ENCODE peak calls at places on chromosomes 11 and 22, in five cellular contexts. One of them, this sample, is unnamed.

GRCh38 chr22:36156515-36157419 is 3.8 kb downstream of the APOL3 start:
- DNase-seq in substantia nigra: peak
- DNase-seq in MV-4-11: peak
- DNase-seq in NCI-H1694 treated with DMSO at 0.1 percent for 48 hours: no peak
- DNase-seq in left cardiac atrium: peak
- DNase-seq in this sample: no peak

GRCh38 chr11:133986545-133986944 is 29.8 kb upstream of the IGSF9B start:
- DNase-seq in substantia nigra: no peak
- DNase-seq in MV-4-11: no peak
- DNase-seq in NCI-H1694 treated with DMSO at 0.1 percent for 48 hours: no peak
- DNase-seq in left cardiac atrium: no peak
- DNase-seq in this sample: no peak

GRCh38 chr11:69563946-69564780 is 76.8 kb upstream of the CCND1 start:
- DNase-seq in substantia nigra: no peak
- DNase-seq in MV-4-11: no peak
- DNase-seq in NCI-H1694 treated with DMSO at 0.1 percent for 48 hours: no peak
- DNase-seq in left cardiac atrium: no peak
- DNase-seq in this sample: no peak

GRCh38 chr22:21697866-21698265 is 32.1 kb downstream of the PPIL2 start:
- DNase-seq in substantia nigra: no peak
- DNase-seq in MV-4-11: no peak
- DNase-seq in NCI-H1694 treated with DMSO at 0.1 percent for 48 hours: no peak
- DNase-seq in left cardiac atrium: no peak
- DNase-seq in this sample: no peak

GRCh38 chr11:18600915-18601569 is 1.5 kb downstream of the MISFA start:
- DNase-seq in substantia nigra: no peak
- DNase-seq in MV-4-11: no peak
- DNase-seq in NCI-H1694 treated with DMSO at 0.1 percent for 48 hours: no peak
- DNase-seq in left cardiac atrium: no peak
- DNase-seq in this sample: no peak

GRCh38 chr22:19430890-19431541 is 517 bp downstream of the HIRA start:
- DNase-seq in substantia nigra: peak
- DNase-seq in MV-4-11: no peak
- DNase-seq in NCI-H1694 treated with DMSO at 0.1 percent for 48 hours: no peak
- DNase-seq in left cardiac atrium: peak
- DNase-seq in this sample: no peak

GRCh38 chr11:77129841-77130756 is 2.1 kb downstream of the MYO7A start:
- DNase-seq in substantia nigra: no peak
- DNase-seq in MV-4-11: no peak
- DNase-seq in NCI-H1694 treated with DMSO at 0.1 percent for 48 hours: no peak
- DNase-seq in left cardiac atrium: no peak
- DNase-seq in this sample: no peak

GRCh38 chr11:2187267-2187707 is 15.7 kb upstream of the TH start:
- DNase-seq in substantia nigra: no peak
- DNase-seq in MV-4-11: no peak
- DNase-seq in NCI-H1694 treated with DMSO at 0.1 percent for 48 hours: no peak
- DNase-seq in left cardiac atrium: no peak
- DNase-seq in this sample: no peak

GRCh38 chr11:88301478-88302140 is 35.9 kb downstream of the CTSC start:
- DNase-seq in substantia nigra: no peak
- DNase-seq in MV-4-11: peak
- DNase-seq in NCI-H1694 treated with DMSO at 0.1 percent for 48 hours: no peak
- DNase-seq in left cardiac atrium: no peak
- DNase-seq in this sample: no peak

GRCh38 chr22:45709004-45709739 is 37.5 kb downstream of the ATXN10 start:
- DNase-seq in substantia nigra: no peak
- DNase-seq in MV-4-11: peak
- DNase-seq in NCI-H1694 treated with DMSO at 0.1 percent for 48 hours: no peak
- DNase-seq in left cardiac atrium: no peak
- DNase-seq in this sample: no peak

GRCh38 chr22:29029202-29030000 is 32.2 kb downstream of the C22orf31 start:
- DNase-seq in substantia nigra: no peak
- DNase-seq in MV-4-11: no peak
- DNase-seq in NCI-H1694 treated with DMSO at 0.1 percent for 48 hours: no peak
- DNase-seq in left cardiac atrium: no peak
- DNase-seq in this sample: no peak

GRCh38 chr11:64537876-64538275 is 53.1 kb upstream of the SLC22A12 start:
- DNase-seq in substantia nigra: no peak
- DNase-seq in MV-4-11: no peak
- DNase-seq in NCI-H1694 treated with DMSO at 0.1 percent for 48 hours: no peak
- DNase-seq in left cardiac atrium: no peak
- DNase-seq in this sample: peak

GRCh38 chr11:68297494-68297811 is 14.9 kb upstream of the LRP5 start:
- DNase-seq in substantia nigra: no peak
- DNase-seq in MV-4-11: no peak
- DNase-seq in NCI-H1694 treated with DMSO at 0.1 percent for 48 hours: no peak
- DNase-seq in left cardiac atrium: no peak
- DNase-seq in this sample: no peak

GRCh38 chr11:120061036-120061760 is 76.7 kb downstream of the TRIM29 start:
- DNase-seq in substantia nigra: no peak
- DNase-seq in MV-4-11: no peak
- DNase-seq in NCI-H1694 treated with DMSO at 0.1 percent for 48 hours: no peak
- DNase-seq in left cardiac atrium: no peak
- DNase-seq in this sample: no peak

GRCh38 chr22:26894362-26894761 is 237.0 kb downstream of the MIAT start:
- DNase-seq in substantia nigra: no peak
- DNase-seq in MV-4-11: no peak
- DNase-seq in NCI-H1694 treated with DMSO at 0.1 percent for 48 hours: no peak
- DNase-seq in left cardiac atrium: no peak
- DNase-seq in this sample: no peak

This sample was measured in NCI-H446 treated with DMSO at 0.1 percent for 48 hours.